ENCODE peak calls at places on chromosomes 6 and 20, in seven cellular contexts. One of them, this sample, is unnamed.

GRCh38 chr6:10837009-10837691 is 1.2 kb downstream of the MAK start:
- DNase-seq in A673: peak
- DNase-seq in bronchial epithelial cell: peak
- DNase-seq in Peyer's patch: no peak
- DNase-seq in cardiac fibroblast: peak
- DNase-seq in GM12865: no peak
- DNase-seq in ascending aorta: no peak
- DNase-seq in this sample: no peak

GRCh38 chr6:118320652-118321051 is 227.4 kb upstream of the PLN start:
- DNase-seq in cardiac fibroblast: peak
- DNase-seq in A673: peak
- DNase-seq in bronchial epithelial cell: no peak
- DNase-seq in ascending aorta: no peak
- DNase-seq in Peyer's patch: no peak
- DNase-seq in GM12865: no peak
- DNase-seq in this sample: no peak

GRCh38 chr6:119349041-119349340 is 570 bp downstream of the MAN1A1 start:
- DNase-seq in bronchial epithelial cell: no peak
- DNase-seq in cardiac fibroblast: no peak
- DNase-seq in A673: no peak
- DNase-seq in ascending aorta: no peak
- DNase-seq in GM12865: no peak
- DNase-seq in Peyer's patch: no peak
- DNase-seq in this sample: no peak

GRCh38 chr20:36093025-36093803 is 61.3 kb upstream of the EPB41L1 start:
- DNase-seq in cardiac fibroblast: peak
- DNase-seq in ascending aorta: no peak
- DNase-seq in bronchial epithelial cell: no peak
- DNase-seq in A673: peak
- DNase-seq in GM12865: peak
- DNase-seq in Peyer's patch: peak
- DNase-seq in this sample: no peak

GRCh38 chr6:113825776-113826175 is 31.4 kb upstream of the MARCKS start:
- DNase-seq in bronchial epithelial cell: no peak
- DNase-seq in ascending aorta: no peak
- DNase-seq in GM12865: no peak
- DNase-seq in A673: peak
- DNase-seq in Peyer's patch: no peak
- DNase-seq in cardiac fibroblast: peak
- DNase-seq in this sample: no peak

GRCh38 chr6:150199241-150199640 is 56.4 kb downstream of the PPP1R14C start:
- DNase-seq in A673: no peak
- DNase-seq in ascending aorta: no peak
- DNase-seq in Peyer's patch: no peak
- DNase-seq in bronchial epithelial cell: no peak
- DNase-seq in GM12865: no peak
- DNase-seq in cardiac fibroblast: no peak
- DNase-seq in this sample: no peak

GRCh38 chr6:73610444-73611275 is 43.1 kb downstream of the SLC17A5 start:
- DNase-seq in Peyer's patch: no peak
- DNase-seq in GM12865: peak
- DNase-seq in ascending aorta: no peak
- DNase-seq in bronchial epithelial cell: peak
- DNase-seq in cardiac fibroblast: peak
- DNase-seq in A673: peak
- DNase-seq in this sample: no peak

GRCh38 chr6:16148498-16148897 is 19.6 kb downstream of the MYLIP start:
- DNase-seq in bronchial epithelial cell: no peak
- DNase-seq in ascending aorta: no peak
- DNase-seq in Peyer's patch: no peak
- DNase-seq in A673: no peak
- DNase-seq in GM12865: no peak
- DNase-seq in cardiac fibroblast: no peak
- DNase-seq in this sample: no peak

GRCh38 chr6:1613631-1614447 is 4.1 kb downstream of the FOXC1 start:
- DNase-seq in cardiac fibroblast: peak
- DNase-seq in GM12865: no peak
- DNase-seq in bronchial epithelial cell: peak
- DNase-seq in A673: no peak
- DNase-seq in ascending aorta: no peak
- DNase-seq in Peyer's patch: no peak
- DNase-seq in this sample: no peak

GRCh38 chr20:50467618-50468373 is 42.4 kb upstream of the PTPN1 start:
- DNase-seq in bronchial epithelial cell: peak
- DNase-seq in A673: peak
- DNase-seq in Peyer's patch: peak
- DNase-seq in ascending aorta: no peak
- DNase-seq in GM12865: peak
- DNase-seq in cardiac fibroblast: peak
- DNase-seq in this sample: no peak

GRCh38 chr6:150711584-150712501 is 112.2 kb downstream of the PLEKHG1 start:
- DNase-seq in bronchial epithelial cell: peak
- DNase-seq in GM12865: no peak
- DNase-seq in ascending aorta: no peak
- DNase-seq in cardiac fibroblast: no peak
- DNase-seq in Peyer's patch: no peak
- DNase-seq in A673: no peak
- DNase-seq in this sample: no peak

GRCh38 chr6:157896931-157897330 is 73.9 kb downstream of the SNX9 start:
- DNase-seq in bronchial epithelial cell: no peak
- DNase-seq in GM12865: no peak
- DNase-seq in A673: no peak
- DNase-seq in ascending aorta: no peak
- DNase-seq in Peyer's patch: no peak
- DNase-seq in cardiac fibroblast: no peak
- DNase-seq in this sample: no peak

GRCh38 chr6:138107078-138107751 is at the start of gene PERP:
- DNase-seq in cardiac fibroblast: peak
- DNase-seq in Peyer's patch: peak
- DNase-seq in GM12865: peak
- DNase-seq in A673: peak
- DNase-seq in ascending aorta: no peak
- DNase-seq in bronchial epithelial cell: peak
- DNase-seq in this sample: no peak

GRCh38 chr6:87396595-87397392 is 11.0 kb upstream of the CFAP206 start:
- DNase-seq in cardiac fibroblast: no peak
- DNase-seq in A673: no peak
- DNase-seq in Peyer's patch: no peak
- DNase-seq in ascending aorta: no peak
- DNase-seq in bronchial epithelial cell: no peak
- DNase-seq in GM12865: peak
- DNase-seq in this sample: peak

GRCh38 chr6:1380625-1381396 is 8.6 kb upstream of the FOXF2 start:
- DNase-seq in cardiac fibroblast: no peak
- DNase-seq in GM12865: no peak
- DNase-seq in bronchial epithelial cell: no peak
- DNase-seq in A673: no peak
- DNase-seq in Peyer's patch: no peak
- DNase-seq in ascending aorta: no peak
- DNase-seq in this sample: no peak

GRCh38 chr6:21914121-21914973 is 320.8 kb downstream of the SOX4 start:
- DNase-seq in ascending aorta: no peak
- DNase-seq in cardiac fibroblast: peak
- DNase-seq in Peyer's patch: peak
- DNase-seq in GM12865: no peak
- DNase-seq in A673: peak
- DNase-seq in bronchial epithelial cell: peak
- DNase-seq in this sample: no peak

GRCh38 chr6:33925210-33925609 is 121.4 kb upstream of the MLN start:
- DNase-seq in GM12865: no peak
- DNase-seq in A673: no peak
- DNase-seq in ascending aorta: no peak
- DNase-seq in Peyer's patch: no peak
- DNase-seq in cardiac fibroblast: no peak
- DNase-seq in bronchial epithelial cell: no peak
- DNase-seq in this sample: no peak

GRCh38 chr6:31792090-31792374 is 3.5 kb downstream of the VARS1 start:
- DNase-seq in ascending aorta: no peak
- DNase-seq in bronchial epithelial cell: no peak
- DNase-seq in A673: no peak
- DNase-seq in Peyer's patch: no peak
- DNase-seq in GM12865: no peak
- DNase-seq in cardiac fibroblast: no peak
- DNase-seq in this sample: no peak

GRCh38 chr20:680638-681037 is 5.0 kb upstream of the SCRT2 start:
- DNase-seq in ascending aorta: no peak
- DNase-seq in Peyer's patch: no peak
- DNase-seq in GM12865: no peak
- DNase-seq in A673: no peak
- DNase-seq in cardiac fibroblast: no peak
- DNase-seq in bronchial epithelial cell: no peak
- DNase-seq in this sample: no peak

GRCh38 chr6:46606318-46606717 is 46.3 kb downstream of the CYP39A1 start:
- DNase-seq in A673: no peak
- DNase-seq in GM12865: no peak
- DNase-seq in bronchial epithelial cell: no peak
- DNase-seq in Peyer's patch: no peak
- DNase-seq in ascending aorta: no peak
- DNase-seq in cardiac fibroblast: peak
- DNase-seq in this sample: no peak

GRCh38 chr20:63129991-63130653 is 85.8 kb downstream of the YTHDF1 start:
- DNase-seq in A673: no peak
- DNase-seq in ascending aorta: no peak
- DNase-seq in bronchial epithelial cell: no peak
- DNase-seq in cardiac fibroblast: no peak
- DNase-seq in Peyer's patch: no peak
- DNase-seq in GM12865: no peak
- DNase-seq in this sample: no peak
- H3K4me3 ChIP-seq in A673: no peak
- H3K4me3 ChIP-seq in ascending aorta: no peak
- H3K4me3 ChIP-seq in bronchial epithelial cell: no peak
- H3K4me3 ChIP-seq in cardiac fibroblast: no peak
- H3K4me3 ChIP-seq in Peyer's patch: no peak
- H3K4me3 ChIP-seq in GM12865: no peak
- H3K4me3 ChIP-seq in this sample: no peak

GRCh38 chr6:77740380-77740779 is 87.5 kb downstream of the MEI4 start:
- DNase-seq in GM12865: peak
- DNase-seq in A673: peak
- DNase-seq in Peyer's patch: no peak
- DNase-seq in ascending aorta: no peak
- DNase-seq in bronchial epithelial cell: peak
- DNase-seq in cardiac fibroblast: peak
- DNase-seq in this sample: no peak
- TF ChIP-seq CTCF in GM12865: peak
- TF ChIP-seq CTCF in A673: peak
- TF ChIP-seq CTCF in Peyer's patch: no peak
- TF ChIP-seq CTCF in ascending aorta: peak
- TF ChIP-seq CTCF in bronchial epithelial cell: no peak
- TF ChIP-seq CTCF in cardiac fibroblast: peak
- TF ChIP-seq CTCF in this sample: peak

DNA sequence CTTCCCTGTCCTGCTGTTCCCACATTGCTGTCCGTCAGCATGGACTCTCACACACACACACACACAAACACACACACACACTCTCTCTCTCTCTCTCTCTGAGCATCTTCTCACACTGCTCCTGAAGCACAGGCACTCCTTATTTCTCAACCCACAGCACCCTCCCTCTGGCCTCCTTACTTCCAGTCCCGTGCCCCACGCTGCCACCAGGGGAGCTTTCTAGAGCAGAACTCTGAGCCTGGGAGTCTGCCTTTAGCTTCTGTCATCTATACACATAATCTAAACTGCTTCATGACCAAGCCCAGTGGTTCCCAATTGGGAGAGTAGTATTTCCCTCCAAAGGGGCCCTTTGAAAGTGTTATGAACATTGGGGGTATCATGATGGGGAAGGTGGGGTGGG is 29.1 kb downstream of the HECA start:
- DNase-seq in GM12865: no peak
- DNase-seq in bronchial epithelial cell: no peak
- DNase-seq in cardiac fibroblast: no peak
- DNase-seq in A673: peak
- DNase-seq in Peyer's patch: no peak
- DNase-seq in ascending aorta: no peak
- DNase-seq in this sample: no peak
- H3K4me3 ChIP-seq in GM12865: no peak
- H3K4me3 ChIP-seq in bronchial epithelial cell: no peak
- H3K4me3 ChIP-seq in cardiac fibroblast: no peak
- H3K4me3 ChIP-seq in A673: no peak
- H3K4me3 ChIP-seq in Peyer's patch: no peak
- H3K4me3 ChIP-seq in ascending aorta: no peak
- H3K4me3 ChIP-seq in this sample: no peak

GRCh38 chr6:148177589-148178233 is 164.9 kb upstream of the SASH1 start:
- DNase-seq in ascending aorta: no peak
- DNase-seq in A673: peak
- DNase-seq in GM12865: peak
- DNase-seq in cardiac fibroblast: peak
- DNase-seq in Peyer's patch: peak
- DNase-seq in bronchial epithelial cell: peak
- DNase-seq in this sample: no peak

GRCh38 chr6:148183776-148184175 is 158.9 kb upstream of the SASH1 start:
- DNase-seq in ascending aorta: no peak
- DNase-seq in A673: no peak
- DNase-seq in cardiac fibroblast: no peak
- DNase-seq in GM12865: no peak
- DNase-seq in Peyer's patch: no peak
- DNase-seq in bronchial epithelial cell: no peak
- DNase-seq in this sample: no peak

GRCh38 chr6:148186916-148187315 is 155.7 kb upstream of the SASH1 start:
- DNase-seq in Peyer's patch: no peak
- DNase-seq in A673: no peak
- DNase-seq in bronchial epithelial cell: peak
- DNase-seq in ascending aorta: no peak
- DNase-seq in GM12865: no peak
- DNase-seq in cardiac fibroblast: no peak
- DNase-seq in this sample: no peak

GRCh38 chr6:148179786-148180185 is 162.9 kb upstream of the SASH1 start:
- DNase-seq in ascending aorta: no peak
- DNase-seq in Peyer's patch: no peak
- DNase-seq in A673: peak
- DNase-seq in bronchial epithelial cell: peak
- DNase-seq in cardiac fibroblast: peak
- DNase-seq in GM12865: no peak
- DNase-seq in this sample: no peak

GRCh38 chr6:148182378-148182777 is 160.3 kb upstream of the SASH1 start:
- DNase-seq in ascending aorta: no peak
- DNase-seq in cardiac fibroblast: no peak
- DNase-seq in Peyer's patch: no peak
- DNase-seq in A673: no peak
- DNase-seq in bronchial epithelial cell: no peak
- DNase-seq in GM12865: no peak
- DNase-seq in this sample: no peak
- TF ChIP-seq CTCF in ascending aorta: no peak
- TF ChIP-seq CTCF in cardiac fibroblast: no peak
- TF ChIP-seq CTCF in Peyer's patch: no peak
- TF ChIP-seq CTCF in A673: no peak
- TF ChIP-seq CTCF in bronchial epithelial cell: no peak
- TF ChIP-seq CTCF in GM12865: no peak
- TF ChIP-seq CTCF in this sample: no peak

This sample was measured in GM12864.